ENCODE peak calls at places on chromosome 12, in four cellular contexts. One of them, this sample, is unnamed.
A peak's percentile ranks its signal among the peaks of the same experiment; 100 is the strongest.

GRCh38 chr12:2282321-2282720 is 229.5 kb downstream of the CACNA1C start:
- DNase-seq in amniotic stem cell: no peak
- DNase-seq in CD4-positive, alpha-beta memory T cell: no peak
- DNase-seq in activated CD8-positive, alpha-beta T cell treated with anti-CD3 and anti-CD28 coated beads, Interleukin-2, amount 10 ng/mL, durations not matched to agents 7 days and 5 days: no peak
- DNase-seq in this sample: no peak

GRCh38 chr12:1907652-1908611 is 10.5 kb downstream of the CACNA2D4 start:
- DNase-seq in amniotic stem cell: no peak
- DNase-seq in activated CD8-positive, alpha-beta T cell treated with anti-CD3 and anti-CD28 coated beads, Interleukin-2, amount 10 ng/mL, durations not matched to agents 7 days and 5 days: peak; percentile 32
- DNase-seq in CD4-positive, alpha-beta memory T cell: no peak
- DNase-seq in this sample: no peak

GRCh38 chr12:14384783-14385638 is 19.5 kb downstream of the ATF7IP start:
- DNase-seq in activated CD8-positive, alpha-beta T cell treated with anti-CD3 and anti-CD28 coated beads, Interleukin-2, amount 10 ng/mL, durations not matched to agents 7 days and 5 days: peak; percentile 88
- DNase-seq in amniotic stem cell: peak; percentile 27
- DNase-seq in CD4-positive, alpha-beta memory T cell: peak; percentile 82
- DNase-seq in this sample: peak; percentile 71

GRCh38 chr12:48001426-48002178 is 2.7 kb downstream of the COL2A1 start:
- DNase-seq in CD4-positive, alpha-beta memory T cell: no peak
- DNase-seq in activated CD8-positive, alpha-beta T cell treated with anti-CD3 and anti-CD28 coated beads, Interleukin-2, amount 10 ng/mL, durations not matched to agents 7 days and 5 days: no peak
- DNase-seq in amniotic stem cell: no peak
- DNase-seq in this sample: peak; percentile 41

GRCh38 chr12:72089678-72090077 is 151.0 kb downstream of the TPH2 start:
- DNase-seq in activated CD8-positive, alpha-beta T cell treated with anti-CD3 and anti-CD28 coated beads, Interleukin-2, amount 10 ng/mL, durations not matched to agents 7 days and 5 days: no peak
- DNase-seq in amniotic stem cell: no peak
- DNase-seq in CD4-positive, alpha-beta memory T cell: no peak
- DNase-seq in this sample: no peak

GRCh38 chr12:77064891-77065360 is 443 bp downstream of the E2F7 start:
- DNase-seq in CD4-positive, alpha-beta memory T cell: no peak
- DNase-seq in amniotic stem cell: no peak
- DNase-seq in activated CD8-positive, alpha-beta T cell treated with anti-CD3 and anti-CD28 coated beads, Interleukin-2, amount 10 ng/mL, durations not matched to agents 7 days and 5 days: no peak
- DNase-seq in this sample: peak; percentile 47

GRCh38 chr12:49470986-49471385 is 67.8 kb upstream of the KCNH3 start:
- DNase-seq in CD4-positive, alpha-beta memory T cell: no peak
- DNase-seq in activated CD8-positive, alpha-beta T cell treated with anti-CD3 and anti-CD28 coated beads, Interleukin-2, amount 10 ng/mL, durations not matched to agents 7 days and 5 days: no peak
- DNase-seq in amniotic stem cell: no peak
- DNase-seq in this sample: no peak

GRCh38 chr12:126156806-126157574 is 1091.8 kb downstream of the AACS start:
- DNase-seq in amniotic stem cell: no peak
- DNase-seq in CD4-positive, alpha-beta memory T cell: no peak
- DNase-seq in activated CD8-positive, alpha-beta T cell treated with anti-CD3 and anti-CD28 coated beads, Interleukin-2, amount 10 ng/mL, durations not matched to agents 7 days and 5 days: no peak
- DNase-seq in this sample: no peak

GRCh38 chr12:6089041-6089823 is 35.2 kb downstream of the VWF start:
- DNase-seq in activated CD8-positive, alpha-beta T cell treated with anti-CD3 and anti-CD28 coated beads, Interleukin-2, amount 10 ng/mL, durations not matched to agents 7 days and 5 days: no peak
- DNase-seq in amniotic stem cell: no peak
- DNase-seq in CD4-positive, alpha-beta memory T cell: no peak
- DNase-seq in this sample: peak; percentile 87

GRCh38 chr12:3820122-3820521 is 53.1 kb downstream of the PARP11 start:
- DNase-seq in activated CD8-positive, alpha-beta T cell treated with anti-CD3 and anti-CD28 coated beads, Interleukin-2, amount 10 ng/mL, durations not matched to agents 7 days and 5 days: no peak
- DNase-seq in CD4-positive, alpha-beta memory T cell: no peak
- DNase-seq in amniotic stem cell: no peak
- DNase-seq in this sample: no peak

GRCh38 chr12:3168775-3169221 is 91.6 kb downstream of the TSPAN9 start:
- DNase-seq in activated CD8-positive, alpha-beta T cell treated with anti-CD3 and anti-CD28 coated beads, Interleukin-2, amount 10 ng/mL, durations not matched to agents 7 days and 5 days: no peak
- DNase-seq in CD4-positive, alpha-beta memory T cell: no peak
- DNase-seq in amniotic stem cell: peak; percentile 85
- DNase-seq in this sample: no peak

GRCh38 chr12:104137175-104137901 is 672 bp downstream of the NFYB start:
- DNase-seq in activated CD8-positive, alpha-beta T cell treated with anti-CD3 and anti-CD28 coated beads, Interleukin-2, amount 10 ng/mL, durations not matched to agents 7 days and 5 days: peak; percentile 68
- DNase-seq in CD4-positive, alpha-beta memory T cell: peak; percentile 38
- DNase-seq in amniotic stem cell: peak; percentile 29
- DNase-seq in this sample: peak; percentile 33

GRCh38 chr12:78343657-78344056 is 513.0 kb downstream of the NAV3 start:
- DNase-seq in CD4-positive, alpha-beta memory T cell: no peak
- DNase-seq in activated CD8-positive, alpha-beta T cell treated with anti-CD3 and anti-CD28 coated beads, Interleukin-2, amount 10 ng/mL, durations not matched to agents 7 days and 5 days: no peak
- DNase-seq in amniotic stem cell: no peak
- DNase-seq in this sample: no peak

This sample was measured in NCI-H2171.